ENCODE peak calls at places on chromosomes 7 and 10, in four cellular contexts. One of them, this sample, is unnamed.

GRCh38 chr7:2873686-2874551 is 29.8 kb upstream of the GNA12 start:
- DNase-seq in stimulated activated naive CD4-positive, alpha-beta T cell: no peak
- DNase-seq in NCI-H446: no peak
- DNase-seq in HCT116: peak
- DNase-seq in this sample: peak

GRCh38 chr7:73718905-73719805 is at the start of gene STX1A:
- DNase-seq in stimulated activated naive CD4-positive, alpha-beta T cell: peak
- DNase-seq in NCI-H446: no peak
- DNase-seq in HCT116: no peak
- DNase-seq in this sample: peak

GRCh38 chr7:47776335-47776734 is 171.9 kb downstream of the PKD1L1 start:
- DNase-seq in stimulated activated naive CD4-positive, alpha-beta T cell: no peak
- DNase-seq in NCI-H446: no peak
- DNase-seq in HCT116: no peak
- DNase-seq in this sample: no peak

GRCh38 chr7:36736827-36737211 is 12.5 kb upstream of the AOAH start:
- DNase-seq in stimulated activated naive CD4-positive, alpha-beta T cell: no peak
- DNase-seq in NCI-H446: no peak
- DNase-seq in HCT116: no peak
- DNase-seq in this sample: no peak

GRCh38 chr7:73879977-73880681 is 19.2 kb downstream of the TMEM270 start:
- DNase-seq in stimulated activated naive CD4-positive, alpha-beta T cell: no peak
- DNase-seq in NCI-H446: no peak
- DNase-seq in HCT116: no peak
- DNase-seq in this sample: no peak

GRCh38 chr7:75989084-75989725 is 5.2 kb downstream of the TMEM120A start:
- DNase-seq in stimulated activated naive CD4-positive, alpha-beta T cell: no peak
- DNase-seq in NCI-H446: no peak
- DNase-seq in HCT116: no peak
- DNase-seq in this sample: no peak

GRCh38 chr7:146131701-146132100 is 15.1 kb downstream of the CNTNAP2 start:
- DNase-seq in stimulated activated naive CD4-positive, alpha-beta T cell: no peak
- DNase-seq in NCI-H446: no peak
- DNase-seq in HCT116: no peak
- DNase-seq in this sample: no peak

GRCh38 chr7:98321301-98321700 is 39.8 kb downstream of the BRI3 start:
- DNase-seq in stimulated activated naive CD4-positive, alpha-beta T cell: no peak
- DNase-seq in NCI-H446: no peak
- DNase-seq in HCT116: no peak
- DNase-seq in this sample: no peak

GRCh38 chr10:100504101-100504500 is 15.6 kb downstream of the SEC31B start:
- DNase-seq in stimulated activated naive CD4-positive, alpha-beta T cell: no peak
- DNase-seq in NCI-H446: no peak
- DNase-seq in HCT116: no peak
- DNase-seq in this sample: no peak

GRCh38 chr7:80145780-80146422 is 11.3 kb downstream of the GNAI1 start:
- DNase-seq in stimulated activated naive CD4-positive, alpha-beta T cell: no peak
- DNase-seq in NCI-H446: no peak
- DNase-seq in HCT116: no peak
- DNase-seq in this sample: no peak

GRCh38 chr7:131164025-131164899 is 163.4 kb upstream of the MKLN1 start:
- DNase-seq in stimulated activated naive CD4-positive, alpha-beta T cell: no peak
- DNase-seq in NCI-H446: no peak
- DNase-seq in HCT116: peak
- DNase-seq in this sample: peak

GRCh38 chr10:121595806-121596667 is 2.2 kb downstream of the FGFR2 start:
- DNase-seq in stimulated activated naive CD4-positive, alpha-beta T cell: no peak
- DNase-seq in NCI-H446: no peak
- DNase-seq in HCT116: no peak
- DNase-seq in this sample: no peak

GRCh38 chr7:3244241-3244814 is 56.7 kb upstream of the SDK1 start:
- DNase-seq in stimulated activated naive CD4-positive, alpha-beta T cell: no peak
- DNase-seq in NCI-H446: no peak
- DNase-seq in HCT116: peak
- DNase-seq in this sample: peak

This sample was measured in COLO829.